ENCODE peak calls at places on chromosomes 5 and 9, in five cellular contexts. One of them, this sample, is unnamed.

GRCh38 chr9:72443855-72444254 is 77.6 kb upstream of the TMC1 start:
- DNase-seq in activated CD4-positive, alpha-beta T cell treated with anti-CD3 and anti-CD28 coated beads, Interleukin-2, amount 50 U/mL, for 1 hour: no peak
- DNase-seq in caudate nucleus: no peak
- DNase-seq in neural progenitor cell: no peak
- DNase-seq in dermis microvascular lymphatic vessel endothelial cell: no peak
- DNase-seq in this sample: no peak

GRCh38 chr9:107178302-107178701 is 104.8 kb upstream of the RAD23B start:
- DNase-seq in caudate nucleus: no peak
- DNase-seq in activated CD4-positive, alpha-beta T cell treated with anti-CD3 and anti-CD28 coated beads, Interleukin-2, amount 50 U/mL, for 1 hour: no peak
- DNase-seq in neural progenitor cell: no peak
- DNase-seq in dermis microvascular lymphatic vessel endothelial cell: no peak
- DNase-seq in this sample: no peak

GRCh38 chr9:121637441-121638222 is 13.8 kb upstream of the DAB2IP start:
- DNase-seq in activated CD4-positive, alpha-beta T cell treated with anti-CD3 and anti-CD28 coated beads, Interleukin-2, amount 50 U/mL, for 1 hour: no peak
- DNase-seq in neural progenitor cell: no peak
- DNase-seq in caudate nucleus: peak; percentile 71
- DNase-seq in dermis microvascular lymphatic vessel endothelial cell: no peak
- DNase-seq in this sample: no peak

GRCh38 chr9:92961627-92962302 is 14.4 kb downstream of the FGD3 start:
- DNase-seq in caudate nucleus: no peak
- DNase-seq in neural progenitor cell: no peak
- DNase-seq in activated CD4-positive, alpha-beta T cell treated with anti-CD3 and anti-CD28 coated beads, Interleukin-2, amount 50 U/mL, for 1 hour: no peak
- DNase-seq in dermis microvascular lymphatic vessel endothelial cell: no peak
- DNase-seq in this sample: no peak

GRCh38 chr9:135951889-135952663 is 9.1 kb downstream of the UBAC1 start:
- DNase-seq in dermis microvascular lymphatic vessel endothelial cell: no peak
- DNase-seq in activated CD4-positive, alpha-beta T cell treated with anti-CD3 and anti-CD28 coated beads, Interleukin-2, amount 50 U/mL, for 1 hour: no peak
- DNase-seq in caudate nucleus: no peak
- DNase-seq in neural progenitor cell: peak; percentile 53
- DNase-seq in this sample: no peak

GRCh38 chr9:110753734-110754231 is 85.2 kb downstream of the MUSK start:
- DNase-seq in activated CD4-positive, alpha-beta T cell treated with anti-CD3 and anti-CD28 coated beads, Interleukin-2, amount 50 U/mL, for 1 hour: no peak
- DNase-seq in dermis microvascular lymphatic vessel endothelial cell: no peak
- DNase-seq in neural progenitor cell: no peak
- DNase-seq in caudate nucleus: no peak
- DNase-seq in this sample: no peak

GRCh38 chr5:137410234-137411010 is 88.7 kb downstream of the SPOCK1 start:
- DNase-seq in caudate nucleus: no peak
- DNase-seq in activated CD4-positive, alpha-beta T cell treated with anti-CD3 and anti-CD28 coated beads, Interleukin-2, amount 50 U/mL, for 1 hour: no peak
- DNase-seq in neural progenitor cell: no peak
- DNase-seq in dermis microvascular lymphatic vessel endothelial cell: no peak
- DNase-seq in this sample: no peak

GRCh38 chr5:112552791-112553190 is 133.7 kb upstream of the EPB41L4A start:
- DNase-seq in neural progenitor cell: no peak
- DNase-seq in caudate nucleus: no peak
- DNase-seq in activated CD4-positive, alpha-beta T cell treated with anti-CD3 and anti-CD28 coated beads, Interleukin-2, amount 50 U/mL, for 1 hour: no peak
- DNase-seq in dermis microvascular lymphatic vessel endothelial cell: no peak
- DNase-seq in this sample: no peak

GRCh38 chr5:54703091-54703490 is 185.5 kb downstream of the SNX18 start:
- DNase-seq in caudate nucleus: no peak
- DNase-seq in neural progenitor cell: peak; percentile 56
- DNase-seq in dermis microvascular lymphatic vessel endothelial cell: peak; percentile 12
- DNase-seq in activated CD4-positive, alpha-beta T cell treated with anti-CD3 and anti-CD28 coated beads, Interleukin-2, amount 50 U/mL, for 1 hour: no peak
- DNase-seq in this sample: no peak

GRCh38 chr9:112380102-112380581 is at the start of gene HSDL2:
- DNase-seq in dermis microvascular lymphatic vessel endothelial cell: no peak
- DNase-seq in caudate nucleus: peak; percentile 50
- DNase-seq in activated CD4-positive, alpha-beta T cell treated with anti-CD3 and anti-CD28 coated beads, Interleukin-2, amount 50 U/mL, for 1 hour: no peak
- DNase-seq in neural progenitor cell: no peak
- DNase-seq in this sample: no peak

GRCh38 chr5:125607018-125607417 is 816.2 kb upstream of the GRAMD2B start:
- DNase-seq in neural progenitor cell: no peak
- DNase-seq in dermis microvascular lymphatic vessel endothelial cell: no peak
- DNase-seq in activated CD4-positive, alpha-beta T cell treated with anti-CD3 and anti-CD28 coated beads, Interleukin-2, amount 50 U/mL, for 1 hour: no peak
- DNase-seq in caudate nucleus: no peak
- DNase-seq in this sample: no peak

GRCh38 chr5:170971-171800 is 20.1 kb upstream of the LRRC14B start:
- DNase-seq in caudate nucleus: no peak
- DNase-seq in dermis microvascular lymphatic vessel endothelial cell: no peak
- DNase-seq in neural progenitor cell: no peak
- DNase-seq in activated CD4-positive, alpha-beta T cell treated with anti-CD3 and anti-CD28 coated beads, Interleukin-2, amount 50 U/mL, for 1 hour: no peak
- DNase-seq in this sample: peak; percentile 8

GRCh38 chr9:79812507-79813261 is 240.9 kb downstream of the TLE4 start:
- DNase-seq in activated CD4-positive, alpha-beta T cell treated with anti-CD3 and anti-CD28 coated beads, Interleukin-2, amount 50 U/mL, for 1 hour: no peak
- DNase-seq in dermis microvascular lymphatic vessel endothelial cell: no peak
- DNase-seq in neural progenitor cell: no peak
- DNase-seq in caudate nucleus: no peak
- DNase-seq in this sample: no peak

GRCh38 chr9:26723486-26723885 is 169.1 kb downstream of the CAAP1 start:
- DNase-seq in dermis microvascular lymphatic vessel endothelial cell: no peak
- DNase-seq in neural progenitor cell: peak; percentile 83
- DNase-seq in activated CD4-positive, alpha-beta T cell treated with anti-CD3 and anti-CD28 coated beads, Interleukin-2, amount 50 U/mL, for 1 hour: no peak
- DNase-seq in caudate nucleus: no peak
- DNase-seq in this sample: peak; percentile 90

GRCh38 chr5:55620009-55620770 is 85.4 kb upstream of the PLPP1 start:
- DNase-seq in dermis microvascular lymphatic vessel endothelial cell: no peak
- DNase-seq in activated CD4-positive, alpha-beta T cell treated with anti-CD3 and anti-CD28 coated beads, Interleukin-2, amount 50 U/mL, for 1 hour: no peak
- DNase-seq in neural progenitor cell: no peak
- DNase-seq in caudate nucleus: no peak
- DNase-seq in this sample: no peak

GRCh38 chr5:34586117-34586885 is 69.8 kb upstream of the RAI14 start:
- DNase-seq in neural progenitor cell: no peak
- DNase-seq in dermis microvascular lymphatic vessel endothelial cell: peak; percentile 98
- DNase-seq in activated CD4-positive, alpha-beta T cell treated with anti-CD3 and anti-CD28 coated beads, Interleukin-2, amount 50 U/mL, for 1 hour: no peak
- DNase-seq in caudate nucleus: no peak
- DNase-seq in this sample: no peak

GRCh38 chr5:71705416-71705815 is 13.7 kb upstream of the CARTPT start:
- DNase-seq in caudate nucleus: no peak
- DNase-seq in activated CD4-positive, alpha-beta T cell treated with anti-CD3 and anti-CD28 coated beads, Interleukin-2, amount 50 U/mL, for 1 hour: no peak
- DNase-seq in dermis microvascular lymphatic vessel endothelial cell: no peak
- DNase-seq in neural progenitor cell: no peak
- DNase-seq in this sample: no peak

GRCh38 chr5:142508630-142509425 is 177.1 kb downstream of the FGF1 start:
- DNase-seq in neural progenitor cell: no peak
- DNase-seq in dermis microvascular lymphatic vessel endothelial cell: no peak
- DNase-seq in caudate nucleus: no peak
- DNase-seq in activated CD4-positive, alpha-beta T cell treated with anti-CD3 and anti-CD28 coated beads, Interleukin-2, amount 50 U/mL, for 1 hour: no peak
- DNase-seq in this sample: no peak

GRCh38 chr5:86482008-86482407 is 135.7 kb upstream of the COX7C start:
- DNase-seq in caudate nucleus: no peak
- DNase-seq in dermis microvascular lymphatic vessel endothelial cell: no peak
- DNase-seq in activated CD4-positive, alpha-beta T cell treated with anti-CD3 and anti-CD28 coated beads, Interleukin-2, amount 50 U/mL, for 1 hour: no peak
- DNase-seq in neural progenitor cell: no peak
- DNase-seq in this sample: no peak

GRCh38 chr9:76218151-76218867 is 175.9 kb downstream of the RFK start:
- DNase-seq in caudate nucleus: no peak
- DNase-seq in activated CD4-positive, alpha-beta T cell treated with anti-CD3 and anti-CD28 coated beads, Interleukin-2, amount 50 U/mL, for 1 hour: no peak
- DNase-seq in neural progenitor cell: no peak
- DNase-seq in dermis microvascular lymphatic vessel endothelial cell: no peak
- DNase-seq in this sample: no peak

This sample was measured in WTC11.